ENCODE peak calls at places on chromosomes 5 and 9, in five cellular contexts. Y is astrocyte, X is A549, C is astrocyte of the cerebellum, U is fibroblast of the aortic adventitia. I is an unnamed sample.

GRCh38 chr9:487429-487828 is 272.8 kb downstream of the DOCK8 start:
- DNase-seq in X (no peak), U (no peak), Y (no peak), C (no peak), I (no peak)

GRCh38 chr5:17620627-17621026 is 10.4 kb downstream of the TAF11L12 start:
- DNase-seq in Y (no peak), C (no peak), U (no peak), X (peak), I (no peak)

GRCh38 chr5:16552666-16553343 is 64.0 kb downstream of the RETREG1 start:
- DNase-seq in U (peak), C (peak), Y (peak), X (peak), I (peak)

GRCh38 chr5:60339691-60340191 is 360.2 kb downstream of the DEPDC1B start:
- DNase-seq in U (peak), C (peak), X (no peak), Y (peak), I (no peak)

GRCh38 chr9:120974921-120975320 is 48.3 kb upstream of the TRAF1 start:
- DNase-seq in C (no peak), Y (no peak), U (no peak), X (no peak), I (no peak)

GRCh38 chr5:14040542-14040941 is 96.1 kb upstream of the DNAH5 start:
- DNase-seq in C (no peak), Y (no peak), U (peak), X (no peak), I (no peak)

GRCh38 chr9:15249042-15249818 is 57.8 kb downstream of the TTC39B start:
- DNase-seq in U (peak), X (no peak), C (peak), Y (peak), I (peak)

GRCh38 chr9:36575411-36575882 is 2.8 kb downstream of the MELK start:
- DNase-seq in Y (no peak), U (peak), X (no peak), C (no peak), I (peak)

GRCh38 chr9:98801969-98802371 is 5.5 kb upstream of the GALNT12 start:
- DNase-seq in C (no peak), U (peak), X (no peak), Y (no peak), I (no peak)

GRCh38 chr5:74167206-74167929 is 473.2 kb downstream of the ENC1 start:
- DNase-seq in C (peak), Y (peak), U (peak), X (peak), I (peak)

GRCh38 chr5:121526908-121527307 is 324.8 kb upstream of the FTMT start:
- DNase-seq in Y (no peak), C (no peak), X (no peak), U (no peak), I (no peak)

GRCh38 chr5:76715484-76715733 is 517 bp upstream of the F2R start:
- DNase-seq in C (no peak), U (no peak), X (no peak), Y (no peak), I (no peak)

GRCh38 chr5:66306105-66306843 is 162.2 kb downstream of the SREK1 start:
- DNase-seq in C (peak), X (peak), U (peak), Y (peak), I (peak)

DNA sequence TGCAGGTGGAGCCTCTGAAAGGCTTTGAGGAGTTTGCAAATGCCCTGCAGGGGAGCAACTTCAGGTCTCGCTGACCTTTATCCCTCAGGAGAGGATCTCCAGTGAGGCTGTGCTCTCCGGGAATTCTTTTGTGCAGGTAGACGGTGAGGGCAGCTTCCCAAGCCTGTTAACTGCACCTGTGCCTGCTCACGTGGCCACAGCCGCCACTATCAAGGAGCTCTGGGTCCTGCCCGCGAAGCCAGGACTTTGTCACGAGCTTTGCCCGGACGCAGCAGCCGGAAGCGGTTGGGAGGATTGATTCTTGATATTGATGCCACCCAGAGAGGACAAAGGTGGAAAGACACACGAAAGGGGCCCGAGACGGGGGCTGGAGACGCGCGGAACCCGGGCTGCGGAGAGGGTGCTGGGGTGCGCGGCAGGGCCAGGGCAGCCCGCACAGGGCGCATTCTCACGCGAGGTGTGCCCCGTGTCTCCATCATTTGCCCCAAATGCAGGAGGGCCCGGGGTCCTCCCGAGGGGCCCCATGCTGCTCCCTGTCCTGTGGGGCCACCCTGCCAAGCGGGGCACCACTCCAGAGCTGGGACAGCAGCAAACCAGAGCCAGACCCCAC is 18.2 kb downstream of the SLC9A3 start:
- DNase-seq in Y (no peak), X (no peak), C (no peak), U (no peak), I (no peak)
- H3K4me3 ChIP-seq in Y (no peak), X (peak), C (no peak), U (no peak), I (no peak)

DNA sequence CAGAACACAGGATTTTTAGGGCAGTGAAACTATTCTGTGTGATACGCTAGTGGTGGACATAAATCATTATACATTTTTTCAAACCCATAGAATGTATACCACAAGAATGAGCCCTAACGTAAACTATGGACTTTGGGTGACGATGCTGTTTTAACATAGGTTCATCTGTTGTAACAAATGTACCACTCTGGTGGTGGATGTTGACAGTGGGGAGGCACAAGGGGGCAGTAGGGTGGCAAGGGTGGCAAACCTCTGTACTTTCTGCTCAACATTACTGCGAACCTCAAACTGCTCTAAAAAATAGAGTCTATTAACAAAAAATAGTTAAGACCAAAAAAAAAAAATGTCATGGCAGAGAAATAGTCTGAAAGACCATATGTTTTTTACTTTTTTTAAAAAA is 9.1 kb upstream of the MVB12B start:
- DNase-seq in X (no peak), Y (no peak), U (no peak), C (no peak), I (peak)
- TF ChIP-seq CTCF in X (no peak), Y (no peak), U (no peak), C (peak), I (no peak)

DNA sequence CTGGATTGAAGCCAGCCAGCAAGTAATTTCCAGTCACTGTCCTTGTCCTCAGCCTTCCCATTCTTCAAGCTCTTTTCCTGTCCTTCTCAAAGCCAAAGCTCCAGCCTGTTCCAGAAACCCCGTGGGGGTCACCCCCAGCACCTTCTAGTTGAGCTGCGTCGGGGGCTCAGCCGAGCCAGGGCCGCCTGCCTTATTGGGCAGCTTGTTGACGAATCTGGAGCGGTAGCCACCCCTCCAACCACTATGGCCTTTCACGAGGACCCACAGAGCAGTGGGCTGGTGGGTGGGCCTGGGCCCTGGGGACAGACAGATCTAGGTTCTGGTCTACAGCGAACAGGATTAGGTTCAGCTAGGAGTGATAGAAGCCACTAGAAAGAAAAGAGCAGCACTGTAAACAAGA is 47.3 kb downstream of the TSPAN17 start:
- DNase-seq in U (no peak), C (no peak), Y (no peak), X (no peak), I (no peak)
- H3K4me3 ChIP-seq in U (no peak), C (no peak), Y (no peak), X (no peak), I (no peak)

DNA sequence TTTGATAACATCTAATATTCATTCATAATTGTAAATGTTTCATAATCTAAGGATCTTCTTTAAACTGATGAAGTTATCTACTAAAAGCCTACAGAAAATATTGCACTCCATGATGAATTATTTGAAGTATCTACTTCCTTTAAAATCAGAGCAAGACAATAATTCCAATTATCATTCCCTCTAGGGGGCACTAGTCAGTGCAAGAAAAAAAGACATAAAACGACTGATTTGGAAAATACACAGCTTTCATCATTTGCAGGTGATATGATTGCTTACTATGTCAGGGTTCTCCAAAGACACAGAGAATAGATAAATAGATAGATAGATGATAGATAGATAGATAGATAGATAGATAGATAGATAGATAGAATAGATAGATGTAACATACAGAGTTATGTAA is 13.5 kb upstream of the GRM6 start:
- DNase-seq in U (peak), Y (no peak), C (no peak), X (no peak), I (no peak)
- TF ChIP-seq CTCF in U (peak), Y (no peak), C (no peak), X (no peak), I (peak)

GRCh38 chr9:95040106-95040505 is 277.4 kb downstream of the FANCC start:
- DNase-seq in U (no peak), X (no peak), Y (no peak), C (no peak), I (no peak)

GRCh38 chr9:95047452-95048224 is 269.9 kb downstream of the FANCC start:
- DNase-seq in C (no peak), Y (no peak), X (no peak), U (no peak), I (no peak)

GRCh38 chr9:95045751-95046150 is 271.8 kb downstream of the FANCC start:
- DNase-seq in Y (no peak), C (no peak), U (no peak), X (no peak), I (no peak)

GRCh38 chr9:95044731-95045508 is 272.6 kb downstream of the FANCC start:
- DNase-seq in U (no peak), X (peak), C (no peak), Y (no peak), I (no peak)

GRCh38 chr9:95043826-95044225 is 273.7 kb downstream of the FANCC start:
- DNase-seq in Y (no peak), C (no peak), X (no peak), U (no peak), I (no peak)
- H3K4me3 ChIP-seq in Y (no peak), C (no peak), X (no peak), U (no peak), I (no peak)

GRCh38 chr9:131475956-131476776 is 26.6 kb upstream of the POMT1 start:
- DNase-seq in Y (no peak), U (no peak), X (no peak), C (no peak), I (no peak)
- TF ChIP-seq CTCF in Y (no peak), U (peak), X (peak), C (peak), I (peak)